ENCODE peak calls at places on chromosomes 4 and X, in four cellular contexts. Q is RPMI8226; D is activated CD8-positive, alpha-beta memory T cell treated with anti-CD3 and anti-CD28 coated beads, Interleukin-2, amount 50 U/mL, for 48 hours; C is T-cell. K is an unnamed sample.

GRCh38 chrX:8245411-8245810 is 74.3 kb upstream of the VCX2 start:
- DNase-seq in D (no peak), Q (no peak), C (no peak), K (no peak)

GRCh38 chr4:61805237-61805636 is 605.1 kb downstream of the ADGRL3 start:
- DNase-seq in Q (no peak), C (no peak), D (no peak), K (no peak)

GRCh38 chr4:189053621-189054020 is 887.1 kb upstream of the FRG1 start:
- DNase-seq in Q (no peak), C (no peak), D (no peak), K (no peak)

GRCh38 chr4:185716008-185716976 is 95.7 kb downstream of the SORBS2 start:
- DNase-seq in C (no peak), D (no peak), Q (no peak), K (no peak)

GRCh38 chrX:86148024-86148511 is at the start of gene DACH2:
- DNase-seq in Q (no peak), D (peak), C (no peak), K (no peak)

GRCh38 chrX:1283750-1284149 is 15.1 kb downstream of the CSF2RA start:
- DNase-seq in D (no peak), Q (no peak), C (no peak), K (no peak)

GRCh38 chr4:181959121-181959520 is 284.1 kb upstream of the TENM3 start:
- DNase-seq in Q (no peak), D (no peak), C (no peak), K (no peak)

GRCh38 chr4:147586637-147587036 is 30.6 kb upstream of the TMEM184C start:
- DNase-seq in Q (no peak), D (no peak), C (no peak), K (no peak)

GRCh38 chr4:55947912-55948725 is 626 bp upstream of the CEP135 start:
- DNase-seq in Q (peak), D (no peak), C (peak), K (peak)

GRCh38 chr4:27088491-27088890 is 227.8 kb downstream of the STIM2 start:
- DNase-seq in Q (no peak), C (no peak), D (no peak), K (no peak)

GRCh38 chr4:145533011-145533410 is 51.4 kb downstream of the SMAD1 start:
- DNase-seq in D (no peak), Q (no peak), C (no peak), K (no peak)

GRCh38 chrX:37423864-37424569 is 74.9 kb downstream of the PRRG1 start:
- DNase-seq in C (no peak), Q (no peak), D (no peak), K (no peak)

GRCh38 chr4:18621186-18621585 is 599.6 kb upstream of the LCORL start:
- DNase-seq in Q (no peak), D (no peak), C (no peak), K (no peak)

GRCh38 chrX:111511477-111511876 is at the start of gene SERTM2:
- DNase-seq in Q (no peak), C (no peak), D (no peak), K (no peak)

GRCh38 chr4:138039010-138039409 is 203.1 kb downstream of the SLC7A11 start:
- DNase-seq in C (no peak), D (no peak), Q (no peak), K (no peak)

GRCh38 chr4:182277402-182277801 is 34.2 kb downstream of the TENM3 start:
- DNase-seq in D (no peak), Q (no peak), C (no peak), K (no peak)

GRCh38 chrX:47662144-47662657 is 3.2 kb upstream of the UXT start:
- DNase-seq in Q (no peak), C (no peak), D (no peak), K (no peak)

GRCh38 chr4:36321176-36321575 is 39.8 kb downstream of the DTHD1 start:
- DNase-seq in C (no peak), D (no peak), Q (no peak), K (no peak)

GRCh38 chr4:32847466-32847865 is 2127.3 kb downstream of the PCDH7 start:
- DNase-seq in Q (no peak), C (no peak), D (no peak), K (no peak)

GRCh38 chr4:38082424-38083374 is 122.5 kb downstream of the PTTG2 start:
- DNase-seq in Q (no peak), C (no peak), D (no peak), K (no peak)

GRCh38 chr4:179095585-179096228 is 1653.5 kb upstream of the AGA start:
- DNase-seq in C (no peak), D (no peak), Q (peak), K (no peak)

GRCh38 chr4:48906283-48907173 is at the start of gene OCIAD2:
- DNase-seq in D (peak), Q (peak), C (peak), K (peak)

GRCh38 chrX:132292753-132293152 is 73.5 kb upstream of the RAP2C start:
- DNase-seq in Q (peak), C (peak), D (no peak), K (no peak)

GRCh38 chrX:138875472-138875871 is 164.0 kb upstream of the FGF13 start:
- DNase-seq in C (no peak), Q (peak), D (no peak), K (no peak)

GRCh38 chr4:38782452-38783108 is at the start of gene TLR10:
- DNase-seq in C (no peak), D (no peak), Q (peak), K (peak)

K was measured in KG1.